ENCODE peak calls at places on chromosomes 11 and 22, in ten cellular contexts. One of them, this sample, is unnamed.
A peak's percentile ranks its signal among the peaks of the same experiment; 100 is the strongest.

GRCh38 chr22:40204331-40205116 is 26.8 kb downstream of the TNRC6B start:
- DNase-seq in transverse colon: no peak
- DNase-seq in stomach: no peak
- DNase-seq in omental fat pad: no peak
- DNase-seq in astrocyte of the spinal cord: peak; percentile 30
- DNase-seq in heart right ventricle: no peak
- DNase-seq in NT2/D1: no peak
- DNase-seq in stimulated activated CD8-positive, alpha-beta memory T cell treated with anti-CD3 and anti-CD28 coated beads, Interleukin-15, amount 100 ng/mL, for 24 hours: no peak
- DNase-seq in activated CD4-positive, CD25-positive, alpha-beta regulatory T cell: no peak
- DNase-seq in C1 segment of cervical spinal cord: no peak
- DNase-seq in this sample: no peak

GRCh38 chr11:78472382-78472781 is 54.8 kb upstream of the GAB2 start:
- DNase-seq in transverse colon: no peak
- DNase-seq in stomach: no peak
- DNase-seq in omental fat pad: no peak
- DNase-seq in astrocyte of the spinal cord: no peak
- DNase-seq in heart right ventricle: no peak
- DNase-seq in NT2/D1: no peak
- DNase-seq in stimulated activated CD8-positive, alpha-beta memory T cell treated with anti-CD3 and anti-CD28 coated beads, Interleukin-15, amount 100 ng/mL, for 24 hours: no peak
- DNase-seq in activated CD4-positive, CD25-positive, alpha-beta regulatory T cell: no peak
- DNase-seq in C1 segment of cervical spinal cord: no peak
- DNase-seq in this sample: no peak

GRCh38 chr11:114762437-114762836 is 84.1 kb downstream of the NXPE2 start:
- DNase-seq in transverse colon: peak; percentile 86
- DNase-seq in stomach: peak; percentile 48
- DNase-seq in omental fat pad: no peak
- DNase-seq in astrocyte of the spinal cord: peak; percentile 62
- DNase-seq in heart right ventricle: peak; percentile 64
- DNase-seq in NT2/D1: peak; percentile 63
- DNase-seq in stimulated activated CD8-positive, alpha-beta memory T cell treated with anti-CD3 and anti-CD28 coated beads, Interleukin-15, amount 100 ng/mL, for 24 hours: no peak
- DNase-seq in activated CD4-positive, CD25-positive, alpha-beta regulatory T cell: no peak
- DNase-seq in C1 segment of cervical spinal cord: no peak
- DNase-seq in this sample: peak; percentile 19

GRCh38 chr22:48981671-48982070 is 846.0 kb downstream of the BRD1 start:
- DNase-seq in transverse colon: no peak
- DNase-seq in stomach: no peak
- DNase-seq in omental fat pad: no peak
- DNase-seq in astrocyte of the spinal cord: no peak
- DNase-seq in heart right ventricle: no peak
- DNase-seq in NT2/D1: no peak
- DNase-seq in stimulated activated CD8-positive, alpha-beta memory T cell treated with anti-CD3 and anti-CD28 coated beads, Interleukin-15, amount 100 ng/mL, for 24 hours: no peak
- DNase-seq in activated CD4-positive, CD25-positive, alpha-beta regulatory T cell: no peak
- DNase-seq in C1 segment of cervical spinal cord: no peak
- DNase-seq in this sample: no peak

GRCh38 chr11:12362857-12363256 is 14.5 kb upstream of the PARVA start:
- DNase-seq in transverse colon: no peak
- DNase-seq in stomach: no peak
- DNase-seq in omental fat pad: no peak
- DNase-seq in astrocyte of the spinal cord: no peak
- DNase-seq in heart right ventricle: no peak
- DNase-seq in NT2/D1: no peak
- DNase-seq in stimulated activated CD8-positive, alpha-beta memory T cell treated with anti-CD3 and anti-CD28 coated beads, Interleukin-15, amount 100 ng/mL, for 24 hours: no peak
- DNase-seq in activated CD4-positive, CD25-positive, alpha-beta regulatory T cell: no peak
- DNase-seq in C1 segment of cervical spinal cord: no peak
- DNase-seq in this sample: no peak

GRCh38 chr11:108002476-108002875 is 6.2 kb upstream of the CUL5 start:
- DNase-seq in transverse colon: no peak
- DNase-seq in stomach: no peak
- DNase-seq in omental fat pad: no peak
- DNase-seq in astrocyte of the spinal cord: no peak
- DNase-seq in heart right ventricle: no peak
- DNase-seq in NT2/D1: no peak
- DNase-seq in stimulated activated CD8-positive, alpha-beta memory T cell treated with anti-CD3 and anti-CD28 coated beads, Interleukin-15, amount 100 ng/mL, for 24 hours: no peak
- DNase-seq in activated CD4-positive, CD25-positive, alpha-beta regulatory T cell: no peak
- DNase-seq in C1 segment of cervical spinal cord: no peak
- DNase-seq in this sample: no peak

GRCh38 chr11:128653828-128654231 is 40.0 kb upstream of the FLI1 start:
- DNase-seq in transverse colon: peak; percentile 35
- DNase-seq in stomach: peak; percentile 44
- DNase-seq in omental fat pad: no peak
- DNase-seq in astrocyte of the spinal cord: peak; percentile 85
- DNase-seq in heart right ventricle: peak; percentile 37
- DNase-seq in NT2/D1: no peak
- DNase-seq in stimulated activated CD8-positive, alpha-beta memory T cell treated with anti-CD3 and anti-CD28 coated beads, Interleukin-15, amount 100 ng/mL, for 24 hours: no peak
- DNase-seq in activated CD4-positive, CD25-positive, alpha-beta regulatory T cell: no peak
- DNase-seq in C1 segment of cervical spinal cord: no peak
- DNase-seq in this sample: no peak

GRCh38 chr22:17955611-17956379 is 68.6 kb downstream of the MICAL3 start:
- DNase-seq in transverse colon: no peak
- DNase-seq in stomach: no peak
- DNase-seq in omental fat pad: no peak
- DNase-seq in astrocyte of the spinal cord: no peak
- DNase-seq in heart right ventricle: no peak
- DNase-seq in NT2/D1: no peak
- DNase-seq in stimulated activated CD8-positive, alpha-beta memory T cell treated with anti-CD3 and anti-CD28 coated beads, Interleukin-15, amount 100 ng/mL, for 24 hours: no peak
- DNase-seq in activated CD4-positive, CD25-positive, alpha-beta regulatory T cell: no peak
- DNase-seq in C1 segment of cervical spinal cord: no peak
- DNase-seq in this sample: no peak

GRCh38 chr22:34858026-34858425 is 207.9 kb upstream of the ISX start:
- DNase-seq in transverse colon: no peak
- DNase-seq in stomach: no peak
- DNase-seq in omental fat pad: no peak
- DNase-seq in astrocyte of the spinal cord: no peak
- DNase-seq in heart right ventricle: no peak
- DNase-seq in NT2/D1: no peak
- DNase-seq in stimulated activated CD8-positive, alpha-beta memory T cell treated with anti-CD3 and anti-CD28 coated beads, Interleukin-15, amount 100 ng/mL, for 24 hours: no peak
- DNase-seq in activated CD4-positive, CD25-positive, alpha-beta regulatory T cell: no peak
- DNase-seq in C1 segment of cervical spinal cord: no peak
- DNase-seq in this sample: no peak

GRCh38 chr11:128232588-128232987 is 354.8 kb downstream of the ETS1 start:
- DNase-seq in transverse colon: no peak
- DNase-seq in stomach: no peak
- DNase-seq in omental fat pad: no peak
- DNase-seq in astrocyte of the spinal cord: no peak
- DNase-seq in heart right ventricle: no peak
- DNase-seq in NT2/D1: no peak
- DNase-seq in stimulated activated CD8-positive, alpha-beta memory T cell treated with anti-CD3 and anti-CD28 coated beads, Interleukin-15, amount 100 ng/mL, for 24 hours: no peak
- DNase-seq in activated CD4-positive, CD25-positive, alpha-beta regulatory T cell: no peak
- DNase-seq in C1 segment of cervical spinal cord: no peak
- DNase-seq in this sample: no peak

GRCh38 chr11:121467965-121468364 is 15.2 kb upstream of the SORL1-AS1 start:
- DNase-seq in transverse colon: no peak
- DNase-seq in stomach: no peak
- DNase-seq in omental fat pad: no peak
- DNase-seq in astrocyte of the spinal cord: no peak
- DNase-seq in heart right ventricle: no peak
- DNase-seq in NT2/D1: no peak
- DNase-seq in stimulated activated CD8-positive, alpha-beta memory T cell treated with anti-CD3 and anti-CD28 coated beads, Interleukin-15, amount 100 ng/mL, for 24 hours: no peak
- DNase-seq in activated CD4-positive, CD25-positive, alpha-beta regulatory T cell: peak; percentile 25
- DNase-seq in C1 segment of cervical spinal cord: no peak
- DNase-seq in this sample: no peak

GRCh38 chr11:31834237-31834636 is 23.1 kb upstream of the PAX6 start:
- DNase-seq in transverse colon: no peak
- DNase-seq in stomach: no peak
- DNase-seq in omental fat pad: no peak
- DNase-seq in astrocyte of the spinal cord: no peak
- DNase-seq in heart right ventricle: no peak
- DNase-seq in NT2/D1: no peak
- DNase-seq in stimulated activated CD8-positive, alpha-beta memory T cell treated with anti-CD3 and anti-CD28 coated beads, Interleukin-15, amount 100 ng/mL, for 24 hours: no peak
- DNase-seq in activated CD4-positive, CD25-positive, alpha-beta regulatory T cell: no peak
- DNase-seq in C1 segment of cervical spinal cord: no peak
- DNase-seq in this sample: no peak

GRCh38 chr22:47290706-47291430 is 528.4 kb downstream of the TBC1D22A start:
- DNase-seq in transverse colon: no peak
- DNase-seq in stomach: no peak
- DNase-seq in omental fat pad: no peak
- DNase-seq in astrocyte of the spinal cord: no peak
- DNase-seq in heart right ventricle: no peak
- DNase-seq in NT2/D1: no peak
- DNase-seq in stimulated activated CD8-positive, alpha-beta memory T cell treated with anti-CD3 and anti-CD28 coated beads, Interleukin-15, amount 100 ng/mL, for 24 hours: no peak
- DNase-seq in activated CD4-positive, CD25-positive, alpha-beta regulatory T cell: no peak
- DNase-seq in C1 segment of cervical spinal cord: no peak
- DNase-seq in this sample: no peak

GRCh38 chr11:119318240-119319135 is 1.6 kb upstream of the MCAM start:
- DNase-seq in transverse colon: peak; percentile 64
- DNase-seq in stomach: no peak
- DNase-seq in omental fat pad: no peak
- DNase-seq in astrocyte of the spinal cord: peak; percentile 61
- DNase-seq in heart right ventricle: no peak
- DNase-seq in NT2/D1: peak; percentile 76
- DNase-seq in stimulated activated CD8-positive, alpha-beta memory T cell treated with anti-CD3 and anti-CD28 coated beads, Interleukin-15, amount 100 ng/mL, for 24 hours: no peak
- DNase-seq in activated CD4-positive, CD25-positive, alpha-beta regulatory T cell: no peak
- DNase-seq in C1 segment of cervical spinal cord: no peak
- DNase-seq in this sample: no peak